ENCODE peak calls at places on chromosomes 13 and 19, in four cellular contexts. I is HepG2, M is H1, E is GM12878. Y is an unnamed sample.

GRCh38 chr19:49591731-49592485 is 926 bp downstream of the PRR12 start:
- DNase-seq in I (no peak), M (peak), E (no peak), Y (no peak)

GRCh38 chr19:57830071-57830602 is at the start of gene ZNF587B:
- DNase-seq in M (peak), I (peak), E (no peak), Y (peak)

GRCh38 chr13:28485551-28485950 is 9.4 kb downstream of the FLT1 start:
- DNase-seq in M (no peak), E (no peak), I (no peak), Y (no peak)

GRCh38 chr19:32748497-32748896 is 28.9 kb downstream of the TDRD12 start:
- DNase-seq in I (peak), E (no peak), M (peak), Y (no peak)

GRCh38 chr13:52949744-52950143 is 78.9 kb upstream of the OLFM4 start:
- DNase-seq in E (no peak), M (no peak), I (no peak), Y (no peak)

GRCh38 chr19:5338661-5339469 is 1.7 kb downstream of the PTPRS start:
- DNase-seq in M (no peak), E (no peak), I (no peak), Y (no peak)

GRCh38 chr13:31681133-31681532 is 58.2 kb upstream of the RXFP2 start:
- DNase-seq in E (no peak), M (no peak), I (no peak), Y (no peak)

GRCh38 chr19:31121501-31121900 is 227.7 kb downstream of the TSHZ3 start:
- DNase-seq in M (no peak), I (no peak), E (no peak), Y (no peak)

GRCh38 chr13:40330950-40331349 is 335.5 kb downstream of the FOXO1 start:
- DNase-seq in M (no peak), I (no peak), E (no peak), Y (no peak)

GRCh38 chr13:112627161-112627560 is 39.2 kb upstream of the TUBGCP3 start:
- DNase-seq in E (no peak), I (no peak), M (no peak), Y (no peak)

GRCh38 chr13:104385409-104385808 is 1319.2 kb upstream of the SLC10A2 start:
- DNase-seq in E (no peak), M (no peak), I (no peak), Y (no peak)

GRCh38 chr13:73337511-73337910 is 278.7 kb downstream of the KLF5 start:
- DNase-seq in M (no peak), E (no peak), I (no peak), Y (no peak)

GRCh38 chr19:41705393-41706174 is 2.8 kb upstream of the CEACAM5 start:
- DNase-seq in M (no peak), E (no peak), I (no peak), Y (no peak)

GRCh38 chr13:100330662-100331061 is 241.8 kb downstream of the PCCA start:
- DNase-seq in M (no peak), I (no peak), E (no peak), Y (no peak)

GRCh38 chr19:32674153-32674958 is 624 bp downstream of the ANKRD27 start:
- DNase-seq in M (no peak), I (no peak), E (no peak), Y (no peak)

GRCh38 chr13:76523740-76524382 is 362.3 kb downstream of the KCTD12 start:
- DNase-seq in M (no peak), E (no peak), I (no peak), Y (no peak)

GRCh38 chr19:34985249-34986022 is 14.7 kb upstream of the GRAMD1A start:
- DNase-seq in M (peak), E (no peak), I (no peak), Y (no peak)

GRCh38 chr13:40488869-40489391 is 177.5 kb downstream of the FOXO1 start:
- DNase-seq in E (no peak), M (no peak), I (no peak), Y (no peak)

GRCh38 chr13:64808704-64809103 is 2421.4 kb downstream of the PCDH9 start:
- DNase-seq in E (no peak), M (no peak), I (no peak), Y (no peak)

GRCh38 chr13:64810701-64811258 is 2419.4 kb downstream of the PCDH9 start:
- DNase-seq in I (no peak), E (no peak), M (no peak), Y (no peak)
- TF ChIP-seq SUZ12 in I (no peak), E (no peak), M (no peak), Y (no peak)

DNA sequence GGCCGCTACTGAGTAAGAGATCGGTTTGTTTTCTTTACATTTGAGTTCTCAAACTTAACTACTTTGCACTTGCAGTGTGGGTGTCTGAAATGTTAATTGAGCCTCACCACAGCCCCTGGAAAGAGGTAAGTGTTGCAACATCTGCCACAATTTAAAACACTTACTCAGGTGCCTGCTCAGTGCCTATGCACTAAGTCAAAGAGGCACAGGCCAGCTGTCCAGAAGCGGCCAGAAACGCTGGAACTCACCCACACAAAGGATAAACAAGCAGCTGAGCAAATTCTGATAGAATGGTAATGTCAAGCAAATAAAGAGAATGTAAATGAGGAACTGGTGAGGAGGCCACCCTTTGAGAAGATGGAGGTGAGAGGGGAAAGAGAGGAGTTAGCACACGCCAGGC is 67.8 kb upstream of the SERP2 start:
- DNase-seq in E (no peak), I (no peak), M (no peak), Y (peak)
- H3K4me3 ChIP-seq in E (no peak), I (no peak), M (peak), Y (no peak)

DNA sequence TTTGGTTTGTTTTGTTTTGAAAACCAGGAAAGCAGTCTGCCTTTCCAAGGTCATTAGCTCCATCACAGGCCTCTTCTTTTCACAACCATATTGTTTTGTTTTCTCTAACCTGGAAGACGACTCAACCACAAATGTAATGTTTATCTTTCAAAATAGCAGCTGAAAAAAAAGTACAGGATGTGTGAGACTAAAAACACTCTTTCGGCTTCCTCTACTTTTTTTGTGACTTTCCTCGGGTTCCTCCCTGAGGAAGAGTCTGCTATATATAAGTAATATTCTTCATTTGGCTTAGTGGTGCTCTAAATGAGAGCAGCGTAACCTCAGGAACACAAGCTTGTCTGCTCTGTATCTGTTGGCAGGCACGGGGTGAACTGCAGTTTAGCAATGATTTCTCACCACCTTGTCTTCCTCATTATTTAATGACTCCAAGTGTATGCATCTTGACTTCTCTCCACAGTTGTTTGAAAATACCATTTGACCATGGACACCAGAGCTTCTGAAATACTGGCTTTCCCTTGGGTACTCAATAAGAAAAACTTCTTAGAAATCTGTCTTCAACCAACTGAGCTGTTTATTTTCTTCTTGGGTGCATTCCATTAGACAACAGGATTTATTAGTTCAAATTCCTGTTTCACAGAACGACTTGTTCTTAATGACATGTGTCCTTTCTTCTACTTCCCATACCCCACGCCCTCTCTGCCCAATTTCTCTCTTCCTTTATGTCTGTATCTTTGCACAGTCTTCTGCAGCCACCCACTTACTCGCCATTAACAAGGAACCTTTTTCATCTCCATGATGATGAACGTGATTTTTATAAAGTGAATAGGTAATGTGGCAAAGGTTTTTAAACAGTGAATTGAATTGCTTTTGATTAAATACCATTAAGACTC is 11.5 kb upstream of the ITM2B start:
- DNase-seq in E (no peak), I (no peak), M (no peak), Y (no peak)
- TF ChIP-seq SUZ12 in E (no peak), I (no peak), M (no peak), Y (no peak)

DNA sequence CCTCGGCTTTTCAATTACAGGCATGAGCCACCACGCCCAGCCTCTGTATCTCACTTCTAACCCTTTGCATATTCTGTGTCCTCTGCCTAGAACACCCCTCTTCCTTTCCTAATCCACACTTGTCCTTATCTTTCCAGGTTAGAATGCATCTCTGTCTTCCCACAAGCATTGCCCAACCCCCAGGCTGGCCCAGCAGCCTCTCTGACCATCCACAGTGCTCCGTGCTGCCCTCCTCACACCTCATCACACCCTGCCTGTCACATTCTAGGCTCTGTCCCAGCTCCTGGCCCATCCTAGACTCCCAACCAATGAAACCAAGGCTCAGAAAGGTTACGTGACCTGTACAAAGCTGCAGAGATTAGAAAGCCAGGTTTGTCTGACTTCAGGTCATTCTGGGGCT is 11.3 kb downstream of the JAK3 start:
- DNase-seq in M (no peak), I (no peak), E (no peak), Y (no peak)
- H3K4me3 ChIP-seq in M (no peak), I (no peak), E (no peak), Y (no peak)

DNA sequence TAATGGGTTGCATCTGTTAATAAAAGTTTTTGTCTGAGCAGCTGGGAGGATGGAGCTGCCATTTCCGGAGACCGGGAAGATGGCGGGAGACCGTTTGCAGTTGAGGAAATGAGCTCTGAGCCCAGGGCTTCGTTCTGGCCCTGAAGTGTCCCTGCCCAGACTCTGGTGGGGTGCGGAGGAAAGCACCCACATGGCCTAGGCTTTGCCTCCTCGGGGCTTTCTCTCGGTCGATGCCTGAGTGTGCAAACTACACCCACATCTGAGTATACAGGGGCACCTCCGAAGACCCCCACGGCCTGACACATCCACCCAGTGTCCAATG is 15.6 kb upstream of the NANOS3 start:
- DNase-seq in I (no peak), M (no peak), E (no peak), Y (no peak)
- TF ChIP-seq SUZ12 in I (no peak), M (no peak), E (no peak), Y (no peak)

DNA sequence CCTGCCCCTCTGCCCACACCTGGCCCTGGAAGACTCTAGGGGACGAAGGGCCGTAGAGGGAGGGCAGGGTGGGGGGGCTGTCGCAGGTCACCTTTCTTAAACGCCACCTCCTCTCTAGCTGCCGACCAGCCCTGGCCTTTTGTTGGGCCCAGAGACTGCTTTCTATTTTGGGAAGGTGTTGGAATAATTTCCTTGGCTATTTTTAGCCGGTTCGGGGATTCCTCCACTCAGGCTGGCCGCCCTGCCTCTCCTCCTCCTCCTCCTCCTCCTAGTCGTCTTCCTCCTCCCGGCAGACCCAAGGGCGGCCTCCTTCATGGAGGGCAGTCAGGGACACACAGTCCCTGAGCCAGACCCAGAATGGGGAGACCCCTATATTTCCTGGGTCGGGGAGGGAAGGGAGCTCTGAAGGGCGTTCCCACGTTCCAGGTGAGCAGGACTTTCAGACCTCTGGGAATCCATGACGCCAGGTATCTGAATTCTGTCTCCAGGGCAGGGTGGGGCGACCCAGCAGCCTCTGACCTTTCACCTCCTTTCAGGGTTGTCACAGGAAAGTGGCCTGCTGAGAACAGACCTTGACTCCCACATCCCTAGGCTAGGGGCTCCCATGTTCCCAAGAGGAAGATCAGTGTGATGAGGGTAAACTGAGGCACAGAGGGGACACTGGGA is 19.9 kb downstream of the GADD45B start:
- DNase-seq in M (no peak), E (no peak), I (no peak), Y (no peak)
- H3K4me3 ChIP-seq in M (no peak), E (peak), I (no peak), Y (no peak)

GRCh38 chr19:43782689-43783231 is 2.0 kb upstream of the KCNN4 start:
- DNase-seq in M (no peak), I (no peak), E (no peak), Y (no peak)

GRCh38 chr19:43783636-43784035 is 2.9 kb upstream of the KCNN4 start:
- DNase-seq in E (no peak), I (no peak), M (no peak), Y (no peak)

GRCh38 chr19:43786665-43787064 is 5.9 kb upstream of the KCNN4 start:
- DNase-seq in I (no peak), M (no peak), E (no peak), Y (no peak)

GRCh38 chr19:43784251-43784980 is 3.6 kb upstream of the KCNN4 start:
- DNase-seq in M (no peak), I (no peak), E (no peak), Y (no peak)

DNA sequence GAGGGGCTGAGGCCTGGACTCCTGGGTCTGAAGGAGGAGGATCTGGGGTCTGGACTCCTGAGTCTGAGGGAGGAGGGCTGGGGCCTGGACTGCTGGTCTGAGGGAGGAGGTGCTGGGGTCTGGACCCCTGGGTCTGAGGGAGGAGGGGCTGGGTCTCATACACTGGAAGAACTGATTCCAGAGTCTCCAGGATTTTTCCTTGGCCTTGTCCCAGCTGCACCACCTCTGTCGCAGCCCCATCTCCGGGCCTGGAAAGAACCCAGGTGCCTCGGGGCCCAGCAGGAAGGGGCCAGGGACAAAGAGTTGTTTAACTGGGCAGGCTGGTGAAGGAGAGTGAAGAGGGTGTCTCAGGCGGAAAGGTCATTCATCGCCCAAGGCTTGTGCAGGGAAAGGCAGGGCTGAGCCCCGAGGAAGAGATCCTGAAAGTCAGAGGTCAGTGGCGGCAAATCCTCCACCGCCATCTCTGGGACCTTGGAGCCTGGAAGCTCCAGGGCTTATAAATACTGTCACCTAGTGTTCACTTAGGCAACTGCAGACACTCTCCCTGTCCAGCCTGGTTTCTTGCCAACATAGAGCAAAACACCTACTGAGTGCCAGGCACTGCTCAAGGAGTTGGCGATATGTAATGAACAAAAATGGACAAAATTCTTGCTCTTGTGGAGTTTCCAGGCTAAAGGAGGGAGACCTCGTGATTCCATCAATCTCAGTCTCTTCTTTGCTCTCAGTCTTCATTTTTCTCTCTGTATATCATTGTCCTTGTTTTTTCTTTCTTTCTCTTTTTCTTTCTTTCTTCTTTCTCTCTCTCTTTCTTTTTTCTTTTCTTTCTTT is 4.4 kb upstream of the KCNN4 start:
- DNase-seq in E (no peak), M (peak), I (peak), Y (no peak)
- TF ChIP-seq SUZ12 in E (no peak), M (no peak), I (no peak), Y (no peak)

Y was measured in NT2/D1.